ENCODE peak calls at places on chromosomes 13 and 19, in four cellular contexts. B is K562, E is HepG2, Y is GM12878. O is an unnamed sample.

GRCh38 chr19:47805313-47805712 is 962 bp upstream of the TPRX1 start:
- DNase-seq in B (no peak), E (no peak), Y (no peak), O (no peak)

GRCh38 chr19:932647-933552 is 7.1 kb downstream of the ARID3A start:
- DNase-seq in B (no peak), E (no peak), Y (no peak), O (no peak)

GRCh38 chr13:100811906-100812305 is 137.3 kb upstream of the TMTC4 start:
- DNase-seq in B (no peak), E (no peak), Y (no peak), O (no peak)

GRCh38 chr19:12156254-12157058 is at the start of gene ZNF625:
- DNase-seq in B (no peak), E (peak; percentile 90), Y (peak; percentile 39), O (no peak)

GRCh38 chr13:45511310-45512147 is 46.8 kb downstream of the COG3 start:
- DNase-seq in B (peak; percentile 46), E (peak; percentile 72), Y (peak; percentile 24), O (peak; percentile 63)

GRCh38 chr13:20127563-20128458 is 33.0 kb downstream of the GJA3 start:
- DNase-seq in B (no peak), E (peak; percentile 53), Y (no peak), O (peak; percentile 46)

GRCh38 chr19:1970806-1971502 is 30.0 kb downstream of the CSNK1G2 start:
- DNase-seq in B (no peak), E (no peak), Y (no peak), O (no peak)

GRCh38 chr13:113152894-113153809 is 5.3 kb upstream of the PROZ start:
- DNase-seq in B (peak; percentile 28), E (peak; percentile 36), Y (no peak), O (no peak)

GRCh38 chr19:1223018-1223855 is 14.6 kb downstream of the CBARP start:
- DNase-seq in B (peak; percentile 55), E (no peak), Y (no peak), O (peak; percentile 65)

GRCh38 chr19:11814707-11815050 is 606 bp downstream of the ZNF440 start:
- DNase-seq in B (no peak), E (no peak), Y (no peak), O (no peak)

GRCh38 chr19:14363203-14364097 is 17.8 kb upstream of the ADGRE5 start:
- DNase-seq in B (peak; percentile 89), E (peak; percentile 25), Y (no peak), O (peak; percentile 38)

GRCh38 chr13:46348976-46349375 is 38.1 kb downstream of the RUBCNL start:
- DNase-seq in B (no peak), E (no peak), Y (no peak), O (no peak)

GRCh38 chr19:4229179-4229931 is at the start of gene EBI3:
- DNase-seq in B (peak; percentile 78), E (no peak), Y (peak; percentile 88), O (no peak)

GRCh38 chr19:18500820-18501219 is 21.1 kb downstream of the ELL start:
- DNase-seq in B (no peak), E (no peak), Y (no peak), O (no peak)

GRCh38 chr13:32175307-32175706 is 139.9 kb downstream of the ZAR1L start:
- DNase-seq in B (peak; percentile 64), E (no peak), Y (no peak), O (no peak)

GRCh38 chr13:111281751-111282311 is 38.6 kb upstream of the TEX29 start:
- DNase-seq in B (no peak), E (no peak), Y (no peak), O (no peak)

GRCh38 chr19:30381366-30381765 is 9.2 kb downstream of the ZNF536 start:
- DNase-seq in B (no peak), E (no peak), Y (no peak), O (no peak)
- TF ChIP-seq FOXM1 in B (no peak), E (no peak), Y (no peak), O (no peak)

GRCh38 chr19:16930753-16931152 is 42.0 kb downstream of the F2RL3 start:
- DNase-seq in B (no peak), E (no peak), Y (no peak), O (no peak)
- TF ChIP-seq SP1 in B (no peak), E (no peak), Y (no peak), O (no peak)

GRCh38 chr13:99419591-99420243 is 81.6 kb upstream of the TM9SF2 start:
- DNase-seq in B (no peak), E (no peak), Y (no peak), O (no peak)
- TF ChIP-seq FOXM1 in B (no peak), E (no peak), Y (no peak), O (no peak)

GRCh38 chr19:33214621-33215020 is 11.0 kb downstream of the SLC7A10 start:
- DNase-seq in B (no peak), E (peak; percentile 41), Y (no peak), O (peak; percentile 59)
- TF ChIP-seq SP1 in B (no peak), E (no peak), Y (no peak), O (no peak)

GRCh38 chr13:59782696-59783095 is 381.0 kb downstream of the DIAPH3 start:
- DNase-seq in B (no peak), E (no peak), Y (no peak), O (no peak)

GRCh38 chr13:59774511-59774911 is 389.2 kb downstream of the DIAPH3 start:
- DNase-seq in B (no peak), E (peak; percentile 49), Y (no peak), O (no peak)

GRCh38 chr13:59771272-59771671 is 392.5 kb downstream of the DIAPH3 start:
- DNase-seq in B (peak; percentile 4), E (peak; percentile 4), Y (no peak), O (no peak)

GRCh38 chr13:59780058-59780457 is 383.7 kb downstream of the DIAPH3 start:
- DNase-seq in B (no peak), E (no peak), Y (no peak), O (no peak)

DNA sequence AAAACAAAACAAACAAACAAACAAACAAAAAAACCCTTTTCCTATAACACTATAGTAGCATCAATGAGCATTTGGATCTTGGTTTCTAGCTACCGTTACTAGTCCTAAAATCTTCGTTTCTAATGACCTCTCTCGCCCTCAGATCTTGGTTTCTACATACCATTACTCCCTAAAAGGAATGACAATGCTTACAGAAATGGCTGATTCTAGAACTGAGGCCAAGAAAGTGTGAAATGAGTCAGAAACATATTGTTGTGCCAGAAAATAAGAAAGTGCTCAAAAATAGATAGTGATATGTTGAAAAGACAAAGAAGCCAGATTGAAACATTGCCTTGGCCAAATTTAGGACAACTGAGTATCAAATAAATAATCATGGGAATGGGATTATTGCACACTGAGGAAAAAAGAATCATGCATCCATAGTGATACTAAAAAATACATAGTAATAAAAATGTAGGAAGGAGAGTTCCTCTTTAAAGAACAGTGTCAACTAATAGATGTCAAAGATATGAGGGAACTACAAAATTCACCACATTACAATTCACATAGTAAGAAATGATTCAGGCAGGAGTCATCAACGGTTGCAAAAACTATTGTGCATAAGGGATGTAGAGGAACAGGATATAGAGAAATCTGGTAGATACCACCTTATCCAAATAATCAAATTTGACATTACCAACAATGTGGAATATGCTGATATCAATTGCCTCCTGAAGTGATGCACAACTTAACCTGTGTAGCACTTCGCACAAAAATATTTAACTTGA is 386.6 kb downstream of the DIAPH3 start:
- DNase-seq in B (no peak), E (no peak), Y (peak; percentile 17), O (no peak)
- TF ChIP-seq FOXM1 in B (no peak), E (no peak), Y (no peak), O (no peak)

GRCh38 chr19:39103151-39103550 is 19.0 kb downstream of the ACP7 start:
- DNase-seq in B (no peak), E (no peak), Y (no peak), O (no peak)

GRCh38 chr19:39100500-39101166 is 16.5 kb downstream of the ACP7 start:
- DNase-seq in B (no peak), E (no peak), Y (no peak), O (no peak)

GRCh38 chr19:39106201-39106600 is 19.4 kb upstream of the PAK4 start:
- DNase-seq in B (no peak), E (no peak), Y (no peak), O (no peak)

GRCh38 chr19:39099341-39099740 is 15.2 kb downstream of the ACP7 start:
- DNase-seq in B (no peak), E (no peak), Y (no peak), O (no peak)

GRCh38 chr19:39104104-39104708 is 20.0 kb downstream of the ACP7 start:
- DNase-seq in B (no peak), E (peak; percentile 42), Y (no peak), O (no peak)
- TF ChIP-seq SP1 in B (no peak), E (no peak), Y (no peak), O (no peak)

GRCh38 chr19:28424041-28424440 is 788.9 kb downstream of the UQCRFS1 start:
- DNase-seq in B (no peak), E (no peak), Y (no peak), O (no peak)
- TF ChIP-seq FOXM1 in B (no peak), E (no peak), Y (no peak), O (no peak)

O was measured in HEK293T.